ENCODE peak calls at places on chromosomes 12 and 14, in five cellular contexts. O is lower lobe of right lung, L is tibial artery, M is heart left ventricle, A is spleen. Q is an unnamed sample.

GRCh38 chr12:110108309-110109036 is 15.7 kb upstream of the IFT81 start:
- DNase-seq in M (no peak), O (no peak), A (no peak), L (peak; percentile 61), Q (no peak)

GRCh38 chr12:54355104-54355815 is 9.0 kb downstream of the GPR84 start:
- DNase-seq in A (no peak), M (no peak), O (no peak), L (no peak), Q (no peak)

GRCh38 chr12:92064420-92064819 is 81.2 kb downstream of the BTG1 start:
- DNase-seq in L (no peak), M (no peak), O (no peak), A (no peak), Q (no peak)

GRCh38 chr12:56629459-56630179 is 507 bp downstream of the BAZ2A start:
- DNase-seq in A (no peak), M (peak; percentile 34), O (peak; percentile 51), L (no peak), Q (no peak)

GRCh38 chr14:60225268-60225667 is 23.8 kb upstream of the PPM1A start:
- DNase-seq in L (no peak), A (no peak), O (no peak), M (no peak), Q (no peak)

GRCh38 chr12:102562836-102563425 is 82.6 kb upstream of the IGF1 start:
- DNase-seq in O (no peak), A (no peak), L (no peak), M (no peak), Q (no peak)

GRCh38 chr14:35140718-35141581 is 18.6 kb downstream of the PRORP start:
- DNase-seq in L (no peak), O (no peak), A (no peak), M (no peak), Q (peak; percentile 38)

GRCh38 chr14:45785240-45785639 is 532.2 kb upstream of the MIS18BP1 start:
- DNase-seq in L (no peak), A (no peak), M (no peak), O (no peak), Q (peak; percentile 11)

GRCh38 chr14:77133718-77134338 is 7.8 kb downstream of the ZDHHC22 start:
- DNase-seq in M (peak; percentile 66), L (peak; percentile 59), A (peak; percentile 74), O (peak; percentile 53), Q (peak; percentile 79)

GRCh38 chr12:47238665-47239064 is 158.9 kb upstream of the AMIGO2 start:
- DNase-seq in A (no peak), M (no peak), L (no peak), O (no peak), Q (no peak)

GRCh38 chr14:87430810-87431209 is 562.2 kb downstream of the GALC start:
- DNase-seq in A (no peak), L (no peak), O (no peak), M (no peak), Q (peak; percentile 84)

GRCh38 chr14:97377550-97377949 is 580.4 kb downstream of the VRK1 start:
- DNase-seq in O (no peak), M (no peak), L (no peak), A (no peak), Q (no peak)

GRCh38 chr12:1197264-1198018 is 206.4 kb downstream of the ERC1 start:
- DNase-seq in O (no peak), M (no peak), L (no peak), A (no peak), Q (peak; percentile 34)

GRCh38 chr12:87687362-87687761 is 341.8 kb downstream of the C12orf50 start:
- DNase-seq in M (no peak), O (no peak), L (no peak), A (no peak), Q (no peak)

GRCh38 chr12:67442347-67442841 is 173.2 kb downstream of the CAND1 start:
- DNase-seq in L (no peak), O (no peak), M (peak; percentile 44), A (no peak), Q (no peak)

GRCh38 chr14:88590173-88590572 is 27.3 kb downstream of the ZC3H14 start:
- DNase-seq in M (no peak), L (no peak), O (no peak), A (no peak), Q (no peak)

GRCh38 chr14:103521438-103521961 is 1.1 kb downstream of the CKB start:
- DNase-seq in O (peak; percentile 71), A (peak; percentile 78), L (no peak), M (peak; percentile 71), Q (no peak)

GRCh38 chr12:1540690-1541089 is 53.7 kb downstream of the FBXL14 start:
- DNase-seq in M (no peak), A (no peak), L (no peak), O (no peak), Q (peak; percentile 62)

GRCh38 chr12:6333566-6333965 is 8.3 kb downstream of the TNFRSF1A start:
- DNase-seq in A (peak; percentile 76), L (no peak), O (no peak), M (no peak), Q (peak; percentile 69)

GRCh38 chr12:11015775-11016430 is 6.5 kb downstream of the TAS2R19 start:
- DNase-seq in M (no peak), A (no peak), O (no peak), L (no peak), Q (no peak)

DNA sequence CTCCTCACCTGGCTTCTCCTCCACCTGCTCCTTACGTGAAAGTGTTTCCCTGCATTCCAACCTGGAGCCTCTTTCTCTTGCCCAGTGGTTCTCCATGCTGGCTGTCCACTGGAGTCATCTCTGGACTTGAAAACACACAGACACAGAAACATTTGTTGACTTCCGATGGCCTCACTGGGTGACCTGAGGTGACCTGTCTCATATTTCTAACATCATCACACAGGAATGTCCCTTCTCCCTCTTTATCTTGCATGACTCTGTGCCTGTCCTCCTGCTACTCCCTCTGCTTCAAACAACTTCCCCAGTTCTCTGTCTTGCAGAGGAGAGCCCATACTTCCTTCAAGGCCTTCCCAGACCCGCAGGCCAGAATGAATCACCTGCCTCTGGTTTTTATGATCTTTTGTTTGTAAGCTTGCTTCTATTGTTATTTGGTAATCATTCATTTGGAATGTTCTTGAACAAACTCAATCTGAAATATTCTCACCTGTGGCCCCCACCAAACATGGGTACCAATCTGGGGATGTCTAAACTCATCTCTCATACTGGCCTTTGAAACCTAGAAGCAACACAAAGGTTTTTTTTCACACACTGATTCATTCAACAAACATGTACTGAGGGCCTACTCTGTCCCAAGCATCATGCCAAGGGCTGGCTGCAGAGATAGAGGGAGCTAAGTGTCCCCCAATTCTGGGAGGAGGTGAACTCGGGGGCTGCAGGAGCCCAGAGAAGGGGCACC is 9.7 kb upstream of the RIN3 start:
- DNase-seq in M (no peak), O (no peak), A (no peak), L (peak; percentile 1), Q (peak; percentile 85)
- TF ChIP-seq CTCF in M (no peak), O (no peak), A (no peak), L (no peak), Q (no peak)

DNA sequence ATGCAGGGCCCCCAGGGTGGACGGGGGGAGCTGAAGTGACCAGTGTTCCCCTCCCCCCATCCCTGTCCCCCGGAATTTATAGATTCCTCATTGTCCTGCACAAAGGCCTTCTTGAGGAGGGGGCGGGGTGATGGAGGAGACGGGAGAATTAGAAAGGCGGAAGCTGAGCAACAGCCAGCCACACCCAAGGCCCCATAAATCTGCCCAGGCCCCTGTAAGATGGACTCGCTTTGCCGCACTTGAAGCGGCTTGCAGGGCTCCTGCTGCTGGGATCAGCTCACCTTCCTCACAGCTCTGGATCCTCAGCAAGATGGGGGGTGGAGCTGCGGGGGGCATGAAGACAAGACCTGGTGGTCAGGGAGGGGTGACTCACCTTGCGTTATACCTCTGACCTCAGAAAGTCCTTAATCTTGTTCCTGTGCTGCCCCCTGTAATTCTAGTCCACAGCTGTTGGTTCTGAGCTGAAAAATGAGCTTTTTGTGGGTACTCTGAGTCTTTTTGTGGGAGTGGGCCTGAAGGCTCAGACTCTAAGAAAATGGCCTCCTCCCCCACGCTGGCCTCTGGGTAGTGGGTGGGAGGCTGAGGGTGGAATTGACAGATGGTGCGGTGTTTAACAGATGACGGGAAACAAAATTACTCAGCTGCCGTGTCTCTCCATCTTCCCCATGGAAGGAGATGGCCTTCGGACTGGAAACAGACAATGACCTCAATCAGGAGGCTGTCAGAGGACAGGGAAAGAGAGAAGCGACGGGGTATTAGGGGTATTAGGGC is 15.8 kb upstream of the ANKRD33 start:
- DNase-seq in M (no peak), A (no peak), L (no peak), O (no peak), Q (no peak)
- H3K27ac ChIP-seq in M (no peak overlapping the region), A (no peak overlapping the region), L (no peak overlapping the region), O (no peak overlapping the region), Q (no peak overlapping the region)

GRCh38 chr12:45893240-45893639 is 97.1 kb downstream of the SCAF11 start:
- DNase-seq in O (no peak), A (no peak), M (no peak), L (no peak), Q (no peak)
- TF ChIP-seq CTCF in O (no peak), A (no peak), M (no peak), L (no peak), Q (no peak)

DNA sequence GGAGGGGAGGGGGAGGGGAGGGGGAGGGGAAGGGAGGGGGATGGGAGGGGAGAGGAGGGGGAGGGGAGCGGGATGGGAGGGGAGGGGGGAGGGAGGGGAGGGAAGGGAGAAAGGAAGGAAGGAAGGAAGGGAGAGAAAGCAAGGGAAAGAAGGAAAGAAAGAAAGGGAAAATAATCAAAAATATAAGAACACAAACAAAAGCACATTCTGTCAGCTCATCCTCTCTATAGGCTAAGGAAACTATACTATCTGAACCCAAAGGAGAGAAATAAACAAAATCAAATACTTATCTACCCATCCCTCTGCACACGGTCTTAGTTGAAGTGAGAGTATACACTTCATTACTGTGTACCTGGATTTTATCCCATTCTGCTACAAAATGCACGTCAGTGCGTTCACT is 26.9 kb downstream of the MANSC1 start:
- DNase-seq in M (no peak), L (no peak), O (no peak), A (no peak), Q (no peak)
- H3K27ac ChIP-seq in M (no peak overlapping the region), L (no peak overlapping the region), O (no peak overlapping the region), A (no peak overlapping the region), Q (no peak overlapping the region)

GRCh38 chr14:101064121-101064661 is 160.7 kb upstream of the RTL1 start:
- DNase-seq in O (peak; percentile 25), M (no peak), A (peak; percentile 65), L (peak; percentile 52), Q (no peak)
- TF ChIP-seq CTCF in O (no peak), M (no peak), A (no peak), L (no peak), Q (no peak)

GRCh38 chr12:45186762-45187161 is 29.1 kb upstream of the ANO6 start:
- DNase-seq in A (no peak), M (no peak), O (no peak), L (no peak), Q (no peak)

GRCh38 chr12:45189766-45190403 is 26.0 kb upstream of the ANO6 start:
- DNase-seq in A (no peak), M (no peak), L (no peak), O (no peak), Q (no peak)

GRCh38 chr12:45191239-45191638 is 24.7 kb upstream of the ANO6 start:
- DNase-seq in L (no peak), O (no peak), A (no peak), M (no peak), Q (peak; percentile 10)

GRCh38 chr12:45192707-45193106 is 23.2 kb upstream of the ANO6 start:
- DNase-seq in O (no peak), M (no peak), L (no peak), A (no peak), Q (no peak)

GRCh38 chr12:45192041-45192695 is 23.7 kb upstream of the ANO6 start:
- DNase-seq in M (no peak), L (no peak), O (no peak), A (no peak), Q (peak; percentile 50)
- H3K27ac ChIP-seq in M (peak overlapping the region; percentile 63), L (no peak overlapping the region), O (no peak overlapping the region), A (no peak overlapping the region), Q (no peak overlapping the region)